ENCODE peak calls at places on chromosomes 5 and 9, in nine cellular contexts. Q is upper lobe of right lung; A is CD4-positive, CD25-positive, alpha-beta regulatory T cell; S is OCI-LY7; M is A673; N is MM.1S; W is naive thymus-derived CD4-positive, alpha-beta T cell; B is right atrium auricular region; T is fibroblast of lung. F is an unnamed sample.

GRCh38 chr5:116534988-116535387 is 39.6 kb downstream of the SEMA6A start:
- DNase-seq in Q (no peak), A (no peak), S (no peak), M (no peak), N (no peak), W (no peak), B (no peak), T (no peak), F (no peak)

GRCh38 chr9:88745281-88746001 is 210.5 kb downstream of the NXNL2 start:
- DNase-seq in Q (no peak), A (no peak), S (no peak), M (peak; percentile 77), N (no peak), W (no peak), B (no peak), T (peak; percentile 99), F (no peak)

GRCh38 chr5:95393279-95393678 is 2.1 kb downstream of the FAM81B start:
- DNase-seq in Q (no peak), A (no peak), S (no peak), M (no peak), N (no peak), W (no peak), B (no peak), T (no peak), F (no peak)

GRCh38 chr9:3215658-3216057 is 310.1 kb downstream of the RFX3 start:
- DNase-seq in Q (no peak), A (no peak), S (no peak), M (no peak), N (no peak), W (no peak), B (no peak), T (no peak), F (no peak)

GRCh38 chr5:64506567-64507321 is 929 bp downstream of the RGS7BP start:
- DNase-seq in Q (no peak), A (no peak), S (no peak), M (no peak), N (no peak), W (no peak), B (no peak), T (no peak), F (no peak)

GRCh38 chr5:141345327-141345726 is 1.7 kb downstream of the PCDHGA3 start:
- DNase-seq in Q (no peak), A (no peak), S (no peak), M (no peak), N (no peak), W (no peak), B (no peak), T (no peak), F (no peak)

GRCh38 chr9:112421771-112422222 is 41.9 kb downstream of the HSDL2 start:
- DNase-seq in Q (no peak), A (no peak), S (no peak), M (no peak), N (no peak), W (no peak), B (no peak), T (no peak), F (no peak)

GRCh38 chr9:117437283-117437682 is 22.4 kb upstream of the ASTN2 start:
- DNase-seq in Q (no peak), A (no peak), S (no peak), M (no peak), N (no peak), W (no peak), B (no peak), T (no peak), F (no peak)

GRCh38 chr5:109164001-109164400 is 245.8 kb downstream of the PJA2 start:
- DNase-seq in Q (no peak), A (no peak), S (no peak), M (no peak), N (no peak), W (no peak), B (no peak), T (no peak), F (no peak)

GRCh38 chr5:7419846-7420245 is 23.9 kb downstream of the ADCY2 start:
- DNase-seq in Q (no peak), A (no peak), S (no peak), M (peak; percentile 22), N (no peak), W (no peak), B (no peak), T (no peak), F (no peak)

GRCh38 chr5:32711693-32712462 is 757 bp downstream of the NPR3 start:
- DNase-seq in Q (no peak), A (no peak), S (no peak), M (no peak), N (no peak), W (no peak), B (no peak), T (peak; percentile 47), F (no peak)

GRCh38 chr5:22678886-22679285 is 174.3 kb downstream of the CDH12 start:
- DNase-seq in Q (no peak), A (no peak), S (no peak), M (no peak), N (no peak), W (no peak), B (no peak), T (no peak), F (no peak)

GRCh38 chr5:142767178-142767577 is 3.0 kb upstream of the ARHGAP26 start:
- DNase-seq in Q (no peak), A (no peak), S (no peak), M (no peak), N (no peak), W (no peak), B (no peak), T (no peak), F (no peak)

GRCh38 chr5:176133289-176133870 is 104.8 kb upstream of the SIMC1 start:
- DNase-seq in Q (no peak), A (no peak), S (no peak), M (no peak), N (no peak), W (no peak), B (no peak), T (no peak), F (no peak)

GRCh38 chr9:97981828-97982164 is 1.3 kb upstream of the ANP32B start:
- DNase-seq in Q (no peak), A (no peak), S (peak; percentile 29), M (peak; percentile 19), N (no peak), W (no peak), B (no peak), T (peak; percentile 9), F (no peak)

GRCh38 chr5:139402561-139403158 is 1.2 kb downstream of the SPATA24 start:
- DNase-seq in Q (no peak), A (no peak), S (peak; percentile 50), M (peak; percentile 62), N (peak; percentile 31), W (no peak), B (no peak), T (no peak), F (no peak)

GRCh38 chr5:321726-322251 is 275 bp downstream of the AHRR start:
- DNase-seq in Q (peak; percentile 65), A (no peak), S (no peak), M (no peak), N (no peak), W (no peak), B (no peak), T (no peak), F (no peak)

GRCh38 chr5:10479226-10479721 is 37.6 kb downstream of the ROPN1L start:
- DNase-seq in Q (no peak), A (no peak), S (no peak), M (no peak), N (no peak), W (no peak), B (no peak), T (peak; percentile 71), F (no peak)

GRCh38 chr9:29160763-29161353 is 1587.6 kb upstream of the C9orf72 start:
- DNase-seq in Q (no peak), A (no peak), S (no peak), M (no peak), N (no peak), W (no peak), B (no peak), T (no peak), F (no peak)

GRCh38 chr9:123637940-123638634 is 282.1 kb downstream of the CRB2 start:
- DNase-seq in Q (no peak), A (no peak), S (no peak), M (no peak), N (peak; percentile 64), W (no peak), B (no peak), T (no peak), F (no peak)
- H3K4me1 ChIP-seq in Q (peaks cover 18% of the 10 kb centered on the region), A (peaks cover 11% of the 10 kb centered on the region), S (no peaks in the 10 kb centered on the region), M (peaks cover 8% of the 10 kb centered on the region), N (peaks cover 4% of the 10 kb centered on the region), W (peaks cover 26% of the 10 kb centered on the region), B (no peaks in the 10 kb centered on the region), T (no peaks in the 10 kb centered on the region), F (peaks cover 3% of the 10 kb centered on the region)

GRCh38 chr9:72362680-72363139 is 2.3 kb downstream of the ZFAND5 start:
- DNase-seq in Q (no peak), A (peak; percentile 21), S (peak; percentile 63), M (peak; percentile 72), N (peak; percentile 85), W (no peak), B (peak; percentile 85), T (peak; percentile 92), F (peak; percentile 4)
- H3K4me1 ChIP-seq in Q (peaks cover 46% of the 10 kb centered on the region), A (peaks cover 67% of the 10 kb centered on the region), S (peaks cover 25% of the 10 kb centered on the region), M (peaks cover 27% of the 10 kb centered on the region), N (peaks cover 45% of the 10 kb centered on the region), W (peaks cover 32% of the 10 kb centered on the region), B (no peaks in the 10 kb centered on the region), T (peaks cover 3% of the 10 kb centered on the region), F (peaks cover 23% of the 10 kb centered on the region)

GRCh38 chr5:86112249-86112648 is 505.5 kb upstream of the COX7C start:
- DNase-seq in Q (no peak), A (no peak), S (no peak), M (no peak), N (no peak), W (no peak), B (no peak), T (no peak), F (no peak)

GRCh38 chr5:86108825-86109224 is 508.9 kb upstream of the COX7C start:
- DNase-seq in Q (peak; percentile 50), A (no peak), S (no peak), M (no peak), N (no peak), W (no peak), B (no peak), T (no peak), F (no peak)
- H3K4me1 ChIP-seq in Q (no peaks in the 10 kb centered on the region), A (no peaks in the 10 kb centered on the region), S (no peaks in the 10 kb centered on the region), M (no peaks in the 10 kb centered on the region), N (no peaks in the 10 kb centered on the region), W (no peaks in the 10 kb centered on the region), B (no peaks in the 10 kb centered on the region), T (no peaks in the 10 kb centered on the region), F (no peaks in the 10 kb centered on the region)

DNA sequence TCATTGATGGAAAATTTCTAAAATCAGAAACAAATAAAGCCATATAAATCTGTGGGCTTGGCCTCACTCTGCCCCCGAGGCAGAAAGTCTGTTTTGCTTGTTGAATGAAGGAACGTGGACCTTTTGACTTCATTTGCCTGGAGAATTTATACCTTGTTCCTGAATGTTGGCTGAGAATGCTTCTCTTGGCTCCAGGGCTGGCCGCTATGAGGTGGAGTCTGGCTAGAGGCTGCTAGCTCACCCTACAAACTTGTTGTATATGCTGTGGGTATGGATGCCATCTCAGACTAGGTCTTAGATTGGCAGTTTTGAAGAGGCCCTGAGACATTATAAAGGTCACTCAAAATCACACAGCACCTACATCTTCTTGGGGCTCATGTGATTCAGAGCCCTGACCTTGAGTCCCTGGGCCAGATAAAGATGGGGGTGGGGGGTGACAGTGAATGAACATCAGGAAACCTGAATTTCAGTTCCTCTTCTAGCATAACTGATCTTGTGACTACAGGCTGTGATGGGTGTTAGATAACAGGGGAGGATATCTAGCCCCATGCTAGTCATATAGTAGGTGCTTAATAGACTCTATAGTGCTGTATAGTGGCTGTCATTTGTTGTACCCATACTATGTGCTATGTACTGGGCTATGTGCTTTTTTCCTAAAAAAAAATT is 2.8 kb downstream of the GM2A start:
- DNase-seq in Q (no peak), A (no peak), S (peak; percentile 89), M (no peak), N (peak; percentile 39), W (no peak), B (no peak), T (no peak), F (no peak)
- H3K4me1 ChIP-seq in Q (peaks cover 15% of the 10 kb centered on the region), A (peaks cover 33% of the 10 kb centered on the region), S (peaks cover 62% of the 10 kb centered on the region), M (peaks cover 7% of the 10 kb centered on the region), N (peaks cover 36% of the 10 kb centered on the region), W (peaks cover 15% of the 10 kb centered on the region), B (no peaks in the 10 kb centered on the region), T (no peaks in the 10 kb centered on the region), F (peaks cover 11% of the 10 kb centered on the region)

F was measured in effector memory CD4-positive, alpha-beta T cell.